ENCODE peak calls at places on chromosome 18, in ten cellular contexts. M is ascending aorta, K is A673, P is HL-60, I is right lobe of liver, D is left ventricle myocardium inferior, A is mammary epithelial cell, C is heart left ventricle, R is endothelial cell of umbilical vein, L is uterus. J is an unnamed sample.

GRCh38 chr18:46632401-46633089 is 24.5 kb downstream of the LOXHD1 start:
- DNase-seq in M (no peak), K (peak), P (no peak), I (no peak), D (no peak), A (peak), C (no peak), R (no peak), L (no peak), J (no peak)

GRCh38 chr18:12657849-12658829 is at the start of gene SPIRE1:
- DNase-seq in M (no peak), K (peak), P (peak), I (peak), D (peak), A (peak), C (peak), R (peak), L (peak), J (no peak)

GRCh38 chr18:31551883-31552282 is 39.8 kb upstream of the TTR start:
- DNase-seq in M (no peak), K (no peak), P (no peak), I (no peak), D (no peak), A (no peak), C (no peak), R (no peak), L (no peak), J (no peak)

GRCh38 chr18:59783138-59783537 is 85.9 kb upstream of the CCBE1 start:
- DNase-seq in M (no peak), K (peak), P (peak), I (no peak), D (no peak), A (peak), C (no peak), R (peak), L (no peak), J (no peak)

GRCh38 chr18:59005266-59005665 is 134.4 kb upstream of the SEC11C start:
- DNase-seq in M (no peak), K (peak), P (no peak), I (no peak), D (peak), A (no peak), C (peak), R (peak), L (peak), J (no peak)

GRCh38 chr18:774811-775210 is 37.2 kb downstream of the YES1 start:
- DNase-seq in M (no peak), K (no peak), P (no peak), I (no peak), D (no peak), A (no peak), C (no peak), R (no peak), L (no peak), J (no peak)

GRCh38 chr18:63949068-63949737 is at the start of gene HMSD:
- DNase-seq in M (no peak), K (peak), P (no peak), I (peak), D (peak), A (peak), C (peak), R (peak), L (no peak), J (no peak)

GRCh38 chr18:59996370-59996966 is 96.7 kb downstream of the PMAIP1 start:
- DNase-seq in M (no peak), K (peak), P (peak), I (no peak), D (no peak), A (peak), C (no peak), R (peak), L (no peak), J (peak)

GRCh38 chr18:13696961-13697360 is 29.4 kb downstream of the FAM210A start:
- DNase-seq in M (no peak), K (no peak), P (no peak), I (no peak), D (no peak), A (peak), C (no peak), R (no peak), L (no peak), J (no peak)

GRCh38 chr18:54776282-54776977 is 51.8 kb upstream of the RAB27B start:
- DNase-seq in M (no peak), K (peak), P (no peak), I (no peak), D (no peak), A (peak), C (no peak), R (peak), L (no peak), J (peak)

GRCh38 chr18:70419526-70419925 is 130.7 kb downstream of the SOCS6 start:
- DNase-seq in M (no peak), K (no peak), P (no peak), I (no peak), D (no peak), A (peak), C (no peak), R (no peak), L (no peak), J (no peak)

GRCh38 chr18:38077219-38077618 is 511.6 kb upstream of the CELF4 start:
- DNase-seq in M (no peak), K (no peak), P (no peak), I (no peak), D (no peak), A (peak), C (no peak), R (no peak), L (no peak), J (no peak)

GRCh38 chr18:29711931-29712330 is 1330.6 kb downstream of the DSC3 start:
- DNase-seq in M (no peak), K (no peak), P (no peak), I (no peak), D (no peak), A (no peak), C (no peak), R (no peak), L (no peak), J (no peak)

GRCh38 chr18:389658-390357 is 110.7 kb downstream of the COLEC12 start:
- DNase-seq in M (no peak), K (no peak), P (peak), I (no peak), D (no peak), A (no peak), C (no peak), R (no peak), L (no peak), J (no peak)

GRCh38 chr18:27501651-27502050 is 316.5 kb upstream of the CHST9 start:
- DNase-seq in M (no peak), K (no peak), P (no peak), I (no peak), D (no peak), A (no peak), C (no peak), R (no peak), L (no peak), J (no peak)

GRCh38 chr18:5903386-5903785 is 8.1 kb upstream of the TMEM200C start:
- DNase-seq in M (no peak), K (no peak), P (no peak), I (no peak), D (no peak), A (no peak), C (no peak), R (no peak), L (no peak), J (no peak)

GRCh38 chr18:70920840-70921374 is 632.1 kb downstream of the SOCS6 start:
- DNase-seq in M (no peak), K (no peak), P (no peak), I (no peak), D (no peak), A (no peak), C (no peak), R (no peak), L (no peak), J (no peak)

GRCh38 chr18:77132369-77133050 is at the start of gene MBP:
- DNase-seq in M (no peak), K (no peak), P (peak), I (peak), D (peak), A (peak), C (peak), R (no peak), L (peak), J (no peak)

GRCh38 chr18:25503567-25504081 is 151.7 kb upstream of the ZNF521 start:
- DNase-seq in M (no peak), K (peak), P (no peak), I (no peak), D (peak), A (peak), C (peak), R (peak), L (peak), J (peak)

GRCh38 chr18:37565138-37565984 is at the start of gene CELF4:
- DNase-seq in M (no peak), K (peak), P (no peak), I (no peak), D (no peak), A (peak), C (no peak), R (peak), L (no peak), J (no peak)

GRCh38 chr18:8849696-8850095 is 144.3 kb downstream of the MTCL1 start:
- DNase-seq in M (no peak), K (no peak), P (no peak), I (no peak), D (no peak), A (no peak), C (no peak), R (no peak), L (no peak), J (no peak)

GRCh38 chr18:79933765-79934164 is 17.7 kb downstream of the SLC66A2 start:
- DNase-seq in M (no peak), K (no peak), P (peak), I (peak), D (no peak), A (no peak), C (peak), R (no peak), L (peak), J (no peak)

GRCh38 chr18:42517896-42518295 is 562.9 kb downstream of the PIK3C3 start:
- DNase-seq in M (no peak), K (no peak), P (no peak), I (no peak), D (no peak), A (peak), C (no peak), R (no peak), L (no peak), J (no peak)

GRCh38 chr18:69758458-69758857 is 189.2 kb downstream of the CD226 start:
- DNase-seq in M (no peak), K (no peak), P (no peak), I (no peak), D (no peak), A (peak), C (no peak), R (no peak), L (no peak), J (no peak)

GRCh38 chr18:42196651-42197050 is 241.6 kb downstream of the PIK3C3 start:
- DNase-seq in M (no peak), K (no peak), P (no peak), I (no peak), D (no peak), A (peak), C (no peak), R (no peak), L (no peak), J (no peak)

GRCh38 chr18:35917043-35917442 is 55.4 kb upstream of the RMP24 start:
- DNase-seq in M (no peak), K (no peak), P (no peak), I (no peak), D (no peak), A (peak), C (no peak), R (no peak), L (no peak), J (no peak)
- TF ChIP-seq CTCF in M (no peak), K (peak), P (peak), I (no peak), D (no peak), A (peak), C (no peak), R (no peak), L (no peak), J (no peak)

GRCh38 chr18:74213429-74213828 is 65.1 kb downstream of the TIMM21 start:
- DNase-seq in M (no peak), K (no peak), P (no peak), I (no peak), D (no peak), A (peak), C (no peak), R (no peak), L (no peak), J (no peak)
- H3K4me3 ChIP-seq in M (no peak), K (no peak), P (no peak), I (no peak), D (no peak), A (no peak), C (no peak), R (no peak), L (no peak), J (no peak)

DNA sequence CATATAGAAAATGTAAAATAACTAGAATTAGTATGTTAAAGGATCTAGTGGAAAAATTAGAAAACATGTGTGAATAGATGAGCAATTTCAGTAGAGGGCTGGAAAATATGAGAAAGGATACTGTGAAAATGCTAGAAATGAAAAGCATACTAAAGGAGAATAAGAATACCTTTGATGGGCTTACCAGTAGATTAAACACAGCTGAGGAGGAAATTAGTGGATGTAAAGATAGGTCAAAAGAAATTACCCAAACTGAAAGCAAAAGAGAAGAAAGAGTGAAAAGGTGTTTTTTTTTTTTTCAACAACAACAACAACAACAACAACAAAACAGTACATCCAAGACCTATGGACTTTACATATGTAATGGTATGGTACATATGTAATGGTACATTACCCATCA is 41.0 kb upstream of the CTIF start:
- DNase-seq in M (no peak), K (no peak), P (no peak), I (no peak), D (no peak), A (no peak), C (no peak), R (no peak), L (no peak), J (no peak)
- H3K27ac ChIP-seq in M (no peak), K (no peak), P (no peak), I (no peak), D (no peak), A (no peak), C (no peak), R (no peak), L (no peak), J (no peak)

GRCh38 chr18:3970929-3971328 is 484.2 kb downstream of the DLGAP1 start:
- DNase-seq in M (no peak), K (no peak), P (no peak), I (no peak), D (no peak), A (no peak), C (no peak), R (no peak), L (no peak), J (no peak)
- TF ChIP-seq CTCF in M (peak), K (peak), P (no peak), I (no peak), D (peak), A (no peak), C (peak), R (no peak), L (no peak), J (peak)

GRCh38 chr18:41162191-41162590 is 792.8 kb upstream of the PIK3C3 start:
- DNase-seq in M (no peak), K (no peak), P (no peak), I (no peak), D (no peak), A (no peak), C (no peak), R (no peak), L (no peak), J (no peak)

GRCh38 chr18:41162781-41163180 is 792.3 kb upstream of the PIK3C3 start:
- DNase-seq in M (no peak), K (no peak), P (no peak), I (no peak), D (no peak), A (no peak), C (no peak), R (no peak), L (no peak), J (no peak)

GRCh38 chr18:41170346-41170745 is 784.7 kb upstream of the PIK3C3 start:
- DNase-seq in M (no peak), K (no peak), P (no peak), I (no peak), D (no peak), A (no peak), C (no peak), R (peak), L (no peak), J (no peak)

DNA sequence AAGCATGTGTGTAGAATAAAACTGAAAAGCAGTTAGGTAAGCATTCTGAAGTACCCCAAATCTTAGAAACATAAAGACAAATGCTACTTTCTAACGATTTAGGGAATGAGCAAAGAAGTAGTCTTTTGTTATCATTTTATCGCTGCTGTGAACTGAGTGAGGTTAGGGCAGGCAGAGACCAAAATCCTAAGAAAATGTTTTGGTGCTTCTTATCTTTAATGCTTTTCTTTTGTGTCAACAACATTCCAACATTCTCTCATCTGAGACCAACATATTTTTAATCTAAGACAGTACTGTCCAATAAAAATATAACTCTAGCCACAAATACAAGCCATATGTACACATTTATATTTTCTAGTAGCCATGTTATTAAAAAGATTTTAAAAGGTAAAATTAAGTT is 789.4 kb upstream of the PIK3C3 start:
- DNase-seq in M (no peak), K (no peak), P (no peak), I (no peak), D (no peak), A (no peak), C (no peak), R (no peak), L (no peak), J (no peak)
- H3K4me3 ChIP-seq in M (no peak), K (no peak), P (no peak), I (no peak), D (no peak), A (no peak), C (no peak), R (no peak), L (no peak), J (no peak)

GRCh38 chr18:24016643-24017042 is 2.1 kb downstream of the TTC39C start:
- DNase-seq in M (no peak), K (no peak), P (no peak), I (no peak), D (no peak), A (peak), C (no peak), R (peak), L (no peak), J (no peak)
- H3K27ac ChIP-seq in M (no peak), K (no peak), P (peak), I (no peak), D (no peak), A (peak), C (no peak), R (no peak), L (no peak), J (no peak)

DNA sequence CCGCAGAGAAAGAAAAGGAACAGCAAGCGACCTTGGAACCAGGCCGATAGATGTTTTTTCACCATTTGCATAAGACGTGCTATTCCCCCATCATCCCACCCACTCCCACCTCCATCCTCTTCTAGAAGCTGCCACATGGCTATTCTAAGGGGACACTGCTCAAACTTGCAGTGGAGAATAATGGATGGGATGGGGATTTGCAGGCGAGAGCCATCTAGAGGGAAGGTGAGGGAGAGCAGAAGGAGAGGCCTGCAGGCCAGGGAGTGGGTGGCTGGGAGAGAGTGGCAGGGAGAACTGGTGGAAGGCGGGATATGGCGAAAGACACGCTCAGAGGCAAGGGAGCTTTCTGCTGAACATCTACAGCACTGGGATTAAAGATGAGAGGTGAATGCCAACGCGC is 84.9 kb downstream of the MAPK4 start:
- DNase-seq in M (no peak), K (peak), P (no peak), I (no peak), D (no peak), A (no peak), C (no peak), R (no peak), L (no peak), J (no peak)
- TF ChIP-seq CTCF in M (no peak), K (peak), P (peak), I (peak), D (peak), A (peak), C (no peak), R (no peak), L (no peak), J (no peak)

DNA sequence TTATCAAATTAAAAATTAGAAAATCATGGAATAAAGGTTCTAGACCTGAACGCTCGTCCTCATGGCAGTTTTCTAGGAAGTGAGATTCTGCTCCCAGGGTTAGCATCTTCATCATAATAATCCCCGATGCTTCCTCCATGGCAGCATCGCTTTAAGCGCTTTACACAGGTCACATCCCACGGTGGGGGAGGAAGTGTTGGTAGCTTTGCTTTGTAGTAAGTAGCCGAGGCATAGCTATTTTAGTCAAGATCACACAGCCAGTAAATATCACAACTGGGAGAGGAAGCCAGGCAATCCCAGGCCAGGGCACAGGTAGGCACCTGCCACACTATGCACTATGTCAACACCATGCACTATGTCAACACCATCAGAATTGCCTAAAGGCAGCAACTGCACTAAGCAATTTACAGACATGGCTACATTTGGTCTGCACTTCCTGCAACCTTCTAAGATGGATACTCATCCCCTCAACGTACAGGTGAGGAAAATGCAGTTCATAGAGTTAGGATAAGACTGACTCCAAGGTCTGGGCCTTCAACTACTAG is 205.5 kb downstream of the FBXO15 start:
- DNase-seq in M (no peak), K (no peak), P (no peak), I (no peak), D (no peak), A (no peak), C (no peak), R (no peak), L (no peak), J (no peak)
- H3K4me3 ChIP-seq in M (no peak), K (no peak), P (no peak), I (no peak), D (no peak), A (no peak), C (no peak), R (no peak), L (no peak), J (no peak)

J was measured in AG04450.